ENCODE peak calls at places on chromosome 3, in nine cellular contexts. Z is KBM-7; W is left ventricle myocardium superior; Q is mucosa of gallbladder; O is fibroblast of mammary gland; R is H54; J is activated CD4-positive, alpha-beta T cell treated with anti-CD3 and anti-CD28 coated beads, Interleukin-2, amount 10 ng/mL, durations not matched to agents 7 days and 5 days; F is GM23338; M is NCI-H1436. S is an unnamed sample.

GRCh38 chr3:99172736-99173657 is 271.5 kb upstream of the DCBLD2 start:
- DNase-seq in Z (peak; percentile 56), W (no peak), Q (peak; percentile 29), O (peak; percentile 81), R (peak; percentile 13), J (peak; percentile 56), F (peak; percentile 84), M (peak; percentile 49), S (peak; percentile 81)

GRCh38 chr3:35707904-35708303 is 68.6 kb downstream of the ARPP21 start:
- DNase-seq in Z (no peak), W (no peak), Q (no peak), O (peak; percentile 1), R (no peak), J (no peak), F (no peak), M (no peak), S (no peak)

GRCh38 chr3:9301091-9301490 is 51.6 kb upstream of the SRGAP3 start:
- DNase-seq in Z (peak; percentile 6), W (no peak), Q (no peak), O (peak; percentile 18), R (no peak), J (no peak), F (no peak), M (no peak), S (no peak)

GRCh38 chr3:126540342-126540849 is 16.4 kb downstream of the CHST13 start:
- DNase-seq in Z (peak; percentile 85), W (no peak), Q (peak; percentile 26), O (peak; percentile 96), R (peak; percentile 94), J (no peak), F (no peak), M (no peak), S (no peak)

GRCh38 chr3:161925749-161926360 is 429.2 kb downstream of the OTOL1 start:
- DNase-seq in Z (peak; percentile 43), W (no peak), Q (no peak), O (peak; percentile 37), R (no peak), J (no peak), F (no peak), M (no peak), S (no peak)

GRCh38 chr3:14096742-14097141 is 27.9 kb downstream of the CHCHD4 start:
- DNase-seq in Z (no peak), W (no peak), Q (no peak), O (no peak), R (no peak), J (no peak), F (no peak), M (no peak), S (no peak)

GRCh38 chr3:194285024-194285858 is 65.9 kb downstream of the CPN2 start:
- DNase-seq in Z (no peak), W (no peak), Q (no peak), O (peak; percentile 84), R (no peak), J (no peak), F (no peak), M (no peak), S (no peak)

GRCh38 chr3:54506603-54507002 is 384.3 kb downstream of the CACNA2D3 start:
- DNase-seq in Z (no peak), W (no peak), Q (no peak), O (no peak), R (no peak), J (no peak), F (no peak), M (no peak), S (no peak)

GRCh38 chr3:188365978-188366698 is 212.2 kb downstream of the LPP start:
- DNase-seq in Z (no peak), W (no peak), Q (no peak), O (no peak), R (no peak), J (no peak), F (no peak), M (no peak), S (no peak)

GRCh38 chr3:16264174-16264707 is 502 bp downstream of the DPH3 start:
- DNase-seq in Z (no peak), W (no peak), Q (no peak), O (peak; percentile 21), R (peak; percentile 50), J (no peak), F (no peak), M (no peak), S (no peak)

GRCh38 chr3:69161587-69162196 is 39.3 kb upstream of the LMOD3 start:
- DNase-seq in Z (peak; percentile 65), W (no peak), Q (peak; percentile 35), O (peak; percentile 63), R (no peak), J (peak; percentile 50), F (peak; percentile 68), M (peak; percentile 32), S (peak; percentile 54)

GRCh38 chr3:187130346-187131066 is 8.8 kb downstream of the RPL39L start:
- DNase-seq in Z (no peak), W (no peak), Q (no peak), O (peak; percentile 51), R (peak; percentile 20), J (peak; percentile 63), F (no peak), M (no peak), S (no peak)

GRCh38 chr3:112632596-112632995 is 8.3 kb downstream of the CCDC80 start:
- DNase-seq in Z (no peak), W (no peak), Q (no peak), O (no peak), R (no peak), J (no peak), F (no peak), M (no peak), S (no peak)

GRCh38 chr3:27639271-27639670 is 82.9 kb downstream of the EOMES start:
- DNase-seq in Z (no peak), W (no peak), Q (no peak), O (no peak), R (no peak), J (peak; percentile 38), F (no peak), M (no peak), S (no peak)

GRCh38 chr3:171851685-171852084 is 8.5 kb downstream of the TMEM212 start:
- DNase-seq in Z (no peak), W (no peak), Q (no peak), O (peak; percentile 68), R (no peak), J (no peak), F (no peak), M (no peak), S (no peak)

GRCh38 chr3:10585945-10586344 is 80.6 kb upstream of the ATP2B2 start:
- DNase-seq in Z (no peak), W (no peak), Q (no peak), O (no peak), R (no peak), J (no peak), F (no peak), M (no peak), S (no peak)